ENCODE peak calls at places on chromosome 18, in ten cellular contexts. P, J, T, V, D, O, E, C, R and L are unnamed samples.

GRCh38 chr18:36307513-36307912 is 10.0 kb downstream of the FHOD3 start:
- DNase-seq in V (no peak), P (no peak), D (no peak), C (no peak), E (no peak), O (no peak), R (no peak), T (peak), J (no peak), L (no peak)

GRCh38 chr18:57542126-57542525 is 44.4 kb downstream of the FECH start:
- DNase-seq in E (no peak), J (no peak), O (no peak), P (no peak), V (no peak), C (no peak), T (peak), R (no peak), D (no peak), L (peak)

GRCh38 chr18:9689253-9689652 is 18.8 kb upstream of the RAB31 start:
- DNase-seq in D (no peak), R (no peak), J (no peak), O (no peak), E (no peak), C (no peak), V (no peak), P (no peak), T (no peak), L (no peak)

GRCh38 chr18:35458271-35458670 is 39.5 kb downstream of the INO80C start:
- DNase-seq in T (no peak), C (no peak), J (peak), E (no peak), P (no peak), O (no peak), R (peak), D (no peak), V (no peak), L (no peak)

GRCh38 chr18:32379891-32380290 is 90.8 kb downstream of the GAREM1 start:
- DNase-seq in C (no peak), P (no peak), J (no peak), T (peak), R (no peak), D (no peak), V (no peak), O (no peak), E (no peak), L (no peak)

GRCh38 chr18:68024716-68025115 is 508.2 kb upstream of the DSEL start:
- DNase-seq in T (no peak), O (no peak), E (no peak), R (no peak), C (no peak), D (no peak), V (no peak), P (no peak), J (no peak), L (no peak)

GRCh38 chr18:23133860-23134779 is 1.2 kb upstream of the CABLES1 start:
- DNase-seq in O (peak), D (peak), J (peak), R (no peak), C (peak), P (no peak), T (no peak), V (peak), E (peak), L (no peak)

GRCh38 chr18:9403795-9404564 is 69.4 kb downstream of the TWSG1 start:
- DNase-seq in P (peak), V (no peak), D (no peak), J (no peak), R (no peak), E (peak), T (peak), O (no peak), C (no peak), L (no peak)

GRCh38 chr18:35707674-35708073 is 126.1 kb downstream of the GALNT1 start:
- DNase-seq in R (no peak), O (no peak), E (no peak), D (no peak), V (no peak), P (peak), T (no peak), J (no peak), C (no peak), L (no peak)

GRCh38 chr18:44725300-44726096 is 44.8 kb downstream of the SETBP1 start:
- DNase-seq in O (no peak), P (peak), E (peak), C (no peak), T (peak), R (no peak), D (peak), J (no peak), V (peak), L (peak)

GRCh38 chr18:2822213-2822612 is 24.6 kb upstream of the EMILIN2 start:
- DNase-seq in T (no peak), O (no peak), R (no peak), P (no peak), D (no peak), V (no peak), C (no peak), E (no peak), J (no peak), L (no peak)

GRCh38 chr18:28541941-28542340 is 365.0 kb upstream of the CDH2 start:
- DNase-seq in J (no peak), R (no peak), D (no peak), C (no peak), V (no peak), T (no peak), E (no peak), O (no peak), P (no peak), L (no peak)

GRCh38 chr18:54296017-54296416 is 26.7 kb downstream of the POLI start:
- DNase-seq in P (no peak), O (no peak), E (peak), C (peak), V (no peak), R (no peak), J (no peak), D (no peak), T (peak), L (no peak)

GRCh38 chr18:10041180-10041579 is 127.4 kb downstream of the VAPA start:
- DNase-seq in E (no peak), C (no peak), R (no peak), P (peak), D (no peak), V (no peak), J (no peak), O (no peak), T (peak), L (no peak)

GRCh38 chr18:24726727-24727539 is 266.5 kb downstream of the HRH4 start:
- DNase-seq in J (peak), O (peak), V (no peak), T (peak), R (peak), D (peak), C (peak), P (peak), E (peak), L (peak)

GRCh38 chr18:48777026-48777736 is 173.6 kb downstream of the SMAD7 start:
- DNase-seq in V (peak), J (peak), T (peak), O (peak), E (peak), D (peak), R (peak), P (peak), C (peak), L (peak)

GRCh38 chr18:39463986-39464385 is 1898.4 kb upstream of the CELF4 start:
- DNase-seq in C (no peak), D (no peak), E (no peak), P (no peak), J (no peak), T (no peak), O (no peak), V (no peak), R (no peak), L (no peak)

GRCh38 chr18:13455470-13455869 is 236.9 kb downstream of the LDLRAD4 start:
- DNase-seq in C (no peak), D (no peak), O (no peak), V (no peak), J (no peak), E (no peak), T (no peak), P (peak), R (no peak), L (no peak)

GRCh38 chr18:37546023-37546537 is 19.5 kb downstream of the CELF4 start:
- DNase-seq in J (no peak), E (no peak), T (no peak), D (no peak), O (no peak), R (no peak), V (no peak), C (no peak), P (no peak), L (no peak)

GRCh38 chr18:12973562-12974213 is 17.5 kb upstream of the CEP192 start:
- DNase-seq in J (no peak), T (no peak), P (no peak), D (no peak), E (no peak), V (no peak), O (no peak), C (no peak), R (no peak), L (no peak)

GRCh38 chr18:62682396-62682795 is 32.9 kb upstream of the PHLPP1 start:
- DNase-seq in V (no peak), D (no peak), E (no peak), T (no peak), R (no peak), O (no peak), J (peak), P (no peak), C (no peak), L (no peak)

GRCh38 chr18:53426656-53427055 is 797.8 kb downstream of the MBD2 start:
- DNase-seq in T (no peak), V (no peak), D (no peak), R (no peak), J (peak), E (no peak), C (no peak), P (no peak), O (peak), L (no peak)

GRCh38 chr18:78511666-78512065 is 468.0 kb upstream of the SALL3 start:
- DNase-seq in V (no peak), O (no peak), R (no peak), J (no peak), C (no peak), T (no peak), E (peak), D (no peak), P (no peak), L (no peak)

GRCh38 chr18:9104244-9104901 is 1.9 kb downstream of the NDUFV2 start:
- DNase-seq in R (no peak), O (no peak), C (no peak), E (no peak), D (no peak), T (no peak), J (no peak), P (no peak), V (no peak), L (no peak)

GRCh38 chr18:59516356-59517155 is 157.5 kb upstream of the LMAN1 start:
- DNase-seq in J (no peak), V (no peak), P (peak), T (peak), O (no peak), E (no peak), R (no peak), D (no peak), C (peak), L (peak)

GRCh38 chr18:79497638-79498081 is 101.9 kb downstream of the NFATC1 start:
- DNase-seq in J (no peak), E (no peak), P (no peak), C (no peak), D (no peak), R (no peak), O (no peak), T (peak), V (no peak), L (no peak)

GRCh38 chr18:3525870-3526420 is 76.0 kb downstream of the TGIF1 start:
- DNase-seq in O (no peak), V (peak), T (no peak), J (peak), C (no peak), E (peak), P (no peak), R (peak), D (no peak), L (no peak)

GRCh38 chr18:74981476-74981875 is 227.5 kb downstream of the PTGR3 start:
- DNase-seq in J (no peak), O (no peak), C (no peak), D (no peak), R (no peak), P (no peak), E (no peak), T (no peak), V (no peak), L (no peak)

GRCh38 chr18:35178260-35178659 is 62.6 kb upstream of the ZNF397 start:
- DNase-seq in C (peak), O (no peak), D (no peak), V (no peak), E (peak), R (no peak), J (no peak), T (peak), P (no peak), L (peak)